ENCODE peak calls at places on chromosomes 11 and 22, in four cellular contexts. One of them, this sample, is unnamed.

GRCh38 chr11:34266090-34266912 is 91.5 kb downstream of the ABTB2 start:
- DNase-seq in NCI-H1930: no peak
- DNase-seq in HS-27A: no peak
- DNase-seq in nucleus accumbens: peak
- DNase-seq in this sample: no peak

GRCh38 chr11:45961841-45962240 is 39.4 kb downstream of the LARGE2 start:
- DNase-seq in HS-27A: no peak
- DNase-seq in nucleus accumbens: no peak
- DNase-seq in NCI-H1930: no peak
- DNase-seq in this sample: no peak

GRCh38 chr22:44319685-44320084 is 6.9 kb upstream of the SHISAL1 start:
- DNase-seq in NCI-H1930: no peak
- DNase-seq in HS-27A: no peak
- DNase-seq in nucleus accumbens: no peak
- DNase-seq in this sample: no peak

GRCh38 chr11:64728757-64729365 is 5.9 kb upstream of the NRXN2 start:
- DNase-seq in NCI-H1930: no peak
- DNase-seq in nucleus accumbens: no peak
- DNase-seq in HS-27A: no peak
- DNase-seq in this sample: no peak

GRCh38 chr22:27842994-27843431 is 41.5 kb upstream of the MN1 start:
- DNase-seq in nucleus accumbens: no peak
- DNase-seq in HS-27A: no peak
- DNase-seq in NCI-H1930: no peak
- DNase-seq in this sample: no peak

GRCh38 chr11:12089473-12089872 is 20.9 kb upstream of the MICAL2 start:
- DNase-seq in NCI-H1930: no peak
- DNase-seq in HS-27A: no peak
- DNase-seq in nucleus accumbens: no peak
- DNase-seq in this sample: no peak

GRCh38 chr11:32023370-32023964 is 67.4 kb upstream of the RCN1 start:
- DNase-seq in nucleus accumbens: no peak
- DNase-seq in HS-27A: no peak
- DNase-seq in NCI-H1930: no peak
- DNase-seq in this sample: no peak

GRCh38 chr11:105811242-105811641 is 201.4 kb downstream of the GRIA4 start:
- DNase-seq in NCI-H1930: no peak
- DNase-seq in nucleus accumbens: no peak
- DNase-seq in HS-27A: no peak
- DNase-seq in this sample: no peak

GRCh38 chr11:13868710-13869403 is 93.7 kb upstream of the SPON1 start:
- DNase-seq in nucleus accumbens: no peak
- DNase-seq in NCI-H1930: no peak
- DNase-seq in HS-27A: no peak
- DNase-seq in this sample: no peak

GRCh38 chr22:48974443-48975251 is 853.0 kb downstream of the BRD1 start:
- DNase-seq in nucleus accumbens: no peak
- DNase-seq in HS-27A: no peak
- DNase-seq in NCI-H1930: no peak
- DNase-seq in this sample: no peak

GRCh38 chr11:76313271-76313670 is 67.7 kb downstream of the THAP12 start:
- DNase-seq in HS-27A: no peak
- DNase-seq in NCI-H1930: no peak
- DNase-seq in nucleus accumbens: no peak
- DNase-seq in this sample: no peak

GRCh38 chr22:50530280-50530856 is 556 bp upstream of the TYMP start:
- DNase-seq in NCI-H1930: no peak
- DNase-seq in HS-27A: no peak
- DNase-seq in nucleus accumbens: no peak
- DNase-seq in this sample: peak

GRCh38 chr11:266676-267439 is 11.3 kb upstream of the NLRP6 start:
- DNase-seq in nucleus accumbens: no peak
- DNase-seq in NCI-H1930: no peak
- DNase-seq in HS-27A: no peak
- DNase-seq in this sample: peak

GRCh38 chr22:41976070-41976901 is 7.0 kb downstream of the SEPTIN3 start:
- DNase-seq in nucleus accumbens: peak
- DNase-seq in HS-27A: no peak
- DNase-seq in NCI-H1930: peak
- DNase-seq in this sample: no peak

GRCh38 chr11:122637538-122637937 is 18.0 kb upstream of the UBASH3B start:
- DNase-seq in nucleus accumbens: no peak
- DNase-seq in NCI-H1930: no peak
- DNase-seq in HS-27A: no peak
- DNase-seq in this sample: no peak

GRCh38 chr22:31628969-31629723 is 32.9 kb downstream of the PISD start:
- DNase-seq in nucleus accumbens: no peak
- DNase-seq in HS-27A: no peak
- DNase-seq in NCI-H1930: no peak
- DNase-seq in this sample: no peak

GRCh38 chr11:88174627-88175003 is 628 bp downstream of the RAB38 start:
- DNase-seq in HS-27A: no peak
- DNase-seq in nucleus accumbens: no peak
- DNase-seq in NCI-H1930: no peak
- DNase-seq in this sample: peak

GRCh38 chr22:49156662-49157285 is 670.9 kb downstream of the BRD1 start:
- DNase-seq in HS-27A: no peak
- DNase-seq in nucleus accumbens: no peak
- DNase-seq in NCI-H1930: no peak
- DNase-seq in this sample: no peak

GRCh38 chr22:26986051-26986881 is 328.9 kb downstream of the MIAT start:
- DNase-seq in HS-27A: no peak
- DNase-seq in nucleus accumbens: no peak
- DNase-seq in NCI-H1930: no peak
- DNase-seq in this sample: no peak

GRCh38 chr11:907668-908067 is 2.9 kb downstream of the CHID1 start:
- DNase-seq in HS-27A: no peak
- DNase-seq in NCI-H1930: no peak
- DNase-seq in nucleus accumbens: no peak
- DNase-seq in this sample: no peak

GRCh38 chr11:6693342-6694228 is 10.4 kb upstream of the MRPL17 start:
- DNase-seq in NCI-H1930: no peak
- DNase-seq in HS-27A: peak
- DNase-seq in nucleus accumbens: no peak
- DNase-seq in this sample: no peak

GRCh38 chr22:24805790-24806662 is at the start of gene SGSM1:
- DNase-seq in nucleus accumbens: peak
- DNase-seq in NCI-H1930: peak
- DNase-seq in HS-27A: no peak
- DNase-seq in this sample: peak

GRCh38 chr11:70108250-70108649 is 30.1 kb downstream of the ANO1 start:
- DNase-seq in HS-27A: no peak
- DNase-seq in nucleus accumbens: no peak
- DNase-seq in NCI-H1930: no peak
- DNase-seq in this sample: no peak

GRCh38 chr11:64241175-64241429 is 207 bp downstream of the FKBP2 start:
- DNase-seq in nucleus accumbens: no peak
- DNase-seq in HS-27A: no peak
- DNase-seq in NCI-H1930: no peak
- DNase-seq in this sample: no peak

GRCh38 chr11:47295385-47295784 is 25.5 kb downstream of the MADD start:
- DNase-seq in NCI-H1930: no peak
- DNase-seq in nucleus accumbens: no peak
- DNase-seq in HS-27A: no peak
- DNase-seq in this sample: no peak

GRCh38 chr11:62552931-62553838 is 6.6 kb upstream of the AHNAK start:
- DNase-seq in NCI-H1930: no peak
- DNase-seq in nucleus accumbens: no peak
- DNase-seq in HS-27A: peak
- DNase-seq in this sample: peak

GRCh38 chr22:49704345-49705215 is 123.1 kb downstream of the BRD1 start:
- DNase-seq in NCI-H1930: no peak
- DNase-seq in nucleus accumbens: no peak
- DNase-seq in HS-27A: no peak
- DNase-seq in this sample: no peak

GRCh38 chr11:84817998-84818397 is 809.1 kb downstream of the DLG2 start:
- DNase-seq in NCI-H1930: no peak
- DNase-seq in nucleus accumbens: no peak
- DNase-seq in HS-27A: no peak
- DNase-seq in this sample: no peak

GRCh38 chr11:64181506-64182411 is 4.2 kb upstream of the STIP1 start:
- DNase-seq in HS-27A: peak
- DNase-seq in nucleus accumbens: peak
- DNase-seq in NCI-H1930: no peak
- DNase-seq in this sample: peak

GRCh38 chr11:85076535-85077330 is 550.4 kb downstream of the DLG2 start:
- DNase-seq in HS-27A: no peak
- DNase-seq in nucleus accumbens: no peak
- DNase-seq in NCI-H1930: no peak
- DNase-seq in this sample: no peak

GRCh38 chr11:76291576-76292526 is 85.5 kb upstream of the WNT11 start:
- DNase-seq in HS-27A: no peak
- DNase-seq in NCI-H1930: no peak
- DNase-seq in nucleus accumbens: no peak
- DNase-seq in this sample: no peak

GRCh38 chr11:75474240-75474639 is 41.2 kb upstream of the KLHL35 start:
- DNase-seq in nucleus accumbens: no peak
- DNase-seq in HS-27A: no peak
- DNase-seq in NCI-H1930: no peak
- DNase-seq in this sample: no peak